ENCODE peak calls at places on chromosome 3, in nine cellular contexts. I is astrocyte of the cerebellum, B is upper lobe of right lung, O is Caco-2, X is AG04450, Q is NB4, E is IMR-90, L is body of pancreas, T is right lobe of liver. V is an unnamed sample.

GRCh38 chr3:131960324-131960723 is 74.5 kb downstream of the CPNE4 start:
- DNase-seq in B (no peak), X (peak; percentile 6), T (no peak), Q (peak; percentile 40), L (no peak), O (no peak), I (no peak), E (peak; percentile 15), V (no peak)

GRCh38 chr3:12875857-12876451 is 34.6 kb upstream of the RPL32 start:
- DNase-seq in L (peak; percentile 73), I (no peak), B (no peak), X (no peak), O (no peak), T (no peak), Q (no peak), E (no peak), V (no peak)

GRCh38 chr3:141815667-141816066 is 52.5 kb downstream of the GRK7 start:
- DNase-seq in T (no peak), I (no peak), L (no peak), O (no peak), E (no peak), X (no peak), Q (no peak), B (no peak), V (no peak)

GRCh38 chr3:185397676-185398075 is 34.7 kb downstream of the MAP3K13 start:
- DNase-seq in Q (no peak), L (no peak), E (no peak), X (no peak), B (no peak), I (no peak), O (no peak), T (no peak), V (no peak)

GRCh38 chr3:38473229-38473628 is 19.5 kb downstream of the ACVR2B start:
- DNase-seq in T (no peak), X (no peak), E (no peak), I (no peak), L (no peak), Q (no peak), B (no peak), O (no peak), V (no peak)

GRCh38 chr3:31833391-31834165 is 147.5 kb downstream of the OSBPL10 start:
- DNase-seq in Q (no peak), E (no peak), B (no peak), L (no peak), T (no peak), X (no peak), O (no peak), I (no peak), V (no peak)

GRCh38 chr3:37814547-37814946 is 47.1 kb upstream of the CTDSPL start:
- DNase-seq in O (no peak), I (no peak), T (no peak), B (no peak), X (no peak), E (peak; percentile 31), Q (peak; percentile 16), L (no peak), V (no peak)

GRCh38 chr3:160685144-160685766 is 8.3 kb downstream of the ARL14 start:
- DNase-seq in B (no peak), I (no peak), Q (no peak), L (no peak), T (no peak), E (peak; percentile 18), X (no peak), O (no peak), V (no peak)

GRCh38 chr3:71131893-71132314 is 451.6 kb downstream of the FOXP1 start:
- DNase-seq in B (no peak), X (no peak), T (no peak), E (no peak), Q (no peak), O (no peak), L (no peak), I (no peak), V (no peak)

GRCh38 chr3:48407542-48408099 is 22.3 kb downstream of the PLXNB1 start:
- DNase-seq in L (no peak), B (no peak), T (no peak), O (peak; percentile 2), X (no peak), Q (no peak), I (no peak), E (no peak), V (no peak)

GRCh38 chr3:160065282-160065681 is 76.6 kb downstream of the IL12A start:
- DNase-seq in X (no peak), E (no peak), T (no peak), B (no peak), I (no peak), L (no peak), Q (peak; percentile 5), O (no peak), V (no peak)

GRCh38 chr3:163722421-163722820 is 1355.9 kb downstream of the SI start:
- DNase-seq in Q (no peak), X (no peak), E (no peak), I (no peak), L (no peak), T (no peak), B (no peak), O (no peak), V (no peak)

GRCh38 chr3:72655758-72656157 is 192.5 kb downstream of the SHQ1 start:
- DNase-seq in X (no peak), I (no peak), T (no peak), L (no peak), B (no peak), E (no peak), O (no peak), Q (peak; percentile 9), V (no peak)
- TF ChIP-seq CTCF in X (no peak), I (peak; percentile 25), T (no peak), L (no peak), B (no peak), E (no peak), O (no peak), Q (peak; percentile 15), V (peak; percentile 28)

GRCh38 chr3:184116017-184116416 is 19.1 kb upstream of the EIF2B5 start:
- DNase-seq in T (no peak), B (no peak), X (no peak), O (no peak), I (no peak), L (no peak), E (no peak), Q (no peak), V (no peak)

GRCh38 chr3:184110316-184110725 is 13.5 kb downstream of the HTR3E start:
- DNase-seq in X (no peak), T (no peak), E (peak; percentile 79), Q (peak; percentile 45), B (no peak), O (no peak), I (no peak), L (no peak), V (no peak)
- H3K4me3 ChIP-seq in X (no peak overlapping the region), T (no peak overlapping the region), E (no peak overlapping the region), Q (no peak overlapping the region), B (no peak overlapping the region), O (no peak overlapping the region), I (no peak overlapping the region), L (no peak overlapping the region), V (no peak overlapping the region)

GRCh38 chr3:188326968-188327367 is 173.0 kb downstream of the LPP start:
- DNase-seq in Q (no peak), L (no peak), E (peak; percentile 26), B (no peak), X (no peak), I (no peak), O (no peak), T (no peak), V (no peak)
- TF ChIP-seq CTCF in Q (no peak), L (no peak), E (no peak), B (no peak), X (no peak), I (no peak), O (no peak), T (no peak), V (no peak)

GRCh38 chr3:156483426-156483825 is 71.5 kb downstream of the SSR3 start:
- DNase-seq in T (no peak), B (no peak), O (no peak), I (peak; percentile 62), Q (peak; percentile 13), X (peak; percentile 33), E (peak; percentile 86), L (no peak), V (peak; percentile 54)
- H3K4me3 ChIP-seq in T (no peak overlapping the region), B (no peak overlapping the region), O (no peak overlapping the region), I (no peak overlapping the region), Q (no peak overlapping the region), X (no peak overlapping the region), E (no peak overlapping the region), L (no peak overlapping the region), V (no peak overlapping the region)

DNA sequence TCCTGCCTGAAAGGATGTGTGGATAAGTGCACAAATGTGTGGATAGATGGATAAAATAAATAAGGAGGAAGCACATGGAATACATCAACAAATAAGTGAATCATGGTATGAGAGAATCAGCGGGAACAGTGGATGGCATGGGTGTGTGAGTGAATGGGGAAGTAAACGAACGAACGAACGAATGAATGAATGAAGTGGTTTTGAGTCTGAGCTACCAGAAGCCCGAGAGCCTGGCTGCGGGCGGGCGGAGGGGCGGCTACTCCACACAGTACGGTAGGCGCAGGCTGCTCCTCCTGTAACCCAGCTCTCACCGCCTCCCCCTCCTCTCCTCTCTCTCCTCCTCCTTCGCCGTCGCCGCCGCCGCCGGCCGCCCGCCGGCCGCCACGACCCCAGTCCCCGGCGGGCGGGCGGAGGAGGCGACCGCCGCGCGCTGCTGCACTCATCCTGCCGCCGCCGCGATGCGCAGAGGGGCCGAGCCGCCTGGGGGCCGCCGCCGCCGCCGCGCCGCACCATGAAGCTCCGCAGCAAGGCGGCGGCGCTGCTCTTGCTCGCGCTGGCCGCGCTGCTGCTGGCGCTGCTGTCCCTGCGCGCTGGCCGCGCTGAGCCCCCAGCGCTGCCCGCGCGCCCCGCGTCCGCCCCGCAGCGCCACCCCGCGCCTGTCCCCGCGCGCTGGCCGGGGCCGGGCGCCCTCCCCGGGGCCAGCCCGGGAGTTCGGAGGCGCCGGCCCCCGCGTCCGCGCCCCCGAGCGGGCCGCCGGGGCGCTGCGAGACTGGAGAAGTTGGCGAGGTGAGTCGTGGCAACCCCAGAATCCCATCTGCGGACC is at the start of gene GXYLT2:
- DNase-seq in I (no peak), O (peak; percentile 74), L (peak; percentile 73), E (peak; percentile 71), Q (peak; percentile 71), X (no peak), B (peak; percentile 79), T (peak; percentile 51), V (no peak)
- TF ChIP-seq CTCF in I (no peak), O (no peak), L (peak; percentile 39), E (peak; percentile 12), Q (no peak), X (no peak), B (no peak), T (no peak), V (no peak)

GRCh38 chr3:157135671-157136396 is 24.1 kb downstream of the CCNL1 start:
- DNase-seq in O (no peak), E (peak; percentile 72), X (no peak), B (no peak), T (no peak), L (peak; percentile 65), Q (no peak), I (peak; percentile 67), V (no peak)
- H3K4me3 ChIP-seq in O (no peak overlapping the region), E (no peak overlapping the region), X (no peak overlapping the region), B (no peak overlapping the region), T (no peak overlapping the region), L (no peak overlapping the region), Q (no peak overlapping the region), I (no peak overlapping the region), V (no peak overlapping the region)

GRCh38 chr3:9713142-9713541 is 9.5 kb downstream of the CPNE9 start:
- DNase-seq in T (no peak), I (no peak), L (no peak), B (no peak), X (no peak), Q (no peak), E (no peak), O (no peak), V (no peak)
- TF ChIP-seq CTCF in T (no peak), I (no peak), L (no peak), B (no peak), X (no peak), Q (no peak), E (no peak), O (no peak), V (no peak)

V was measured in kidney epithelial cell.